ENCODE peak calls at places on chromosomes 11 and 22, in seven cellular contexts. One of them, this sample, is unnamed.
A peak's percentile ranks its signal among the peaks of the same experiment; 100 is the strongest.

GRCh38 chr11:27234043-27234668 is 128.9 kb downstream of the CCDC34 start:
- DNase-seq in CD8-positive, alpha-beta memory T cell: no peak
- DNase-seq in IMR-90: peak; percentile 94
- DNase-seq in PC-9: peak; percentile 8
- DNase-seq in neuronal stem cell: no peak
- DNase-seq in body of pancreas: no peak
- DNase-seq in colonic mucosa: peak; percentile 69
- DNase-seq in this sample: no peak

GRCh38 chr22:45644714-45645113 is 26.9 kb upstream of the ATXN10 start:
- DNase-seq in PC-9: no peak
- DNase-seq in CD8-positive, alpha-beta memory T cell: no peak
- DNase-seq in neuronal stem cell: no peak
- DNase-seq in IMR-90: no peak
- DNase-seq in colonic mucosa: no peak
- DNase-seq in body of pancreas: no peak
- DNase-seq in this sample: no peak

GRCh38 chr22:36332623-36333331 is 55.0 kb downstream of the MYH9 start:
- DNase-seq in PC-9: peak; percentile 90
- DNase-seq in neuronal stem cell: no peak
- DNase-seq in body of pancreas: peak; percentile 73
- DNase-seq in IMR-90: peak; percentile 83
- DNase-seq in colonic mucosa: peak; percentile 77
- DNase-seq in CD8-positive, alpha-beta memory T cell: peak; percentile 68
- DNase-seq in this sample: no peak

GRCh38 chr11:119486691-119487259 is 63.8 kb upstream of the THY1 start:
- DNase-seq in IMR-90: no peak
- DNase-seq in PC-9: no peak
- DNase-seq in CD8-positive, alpha-beta memory T cell: peak; percentile 8
- DNase-seq in neuronal stem cell: no peak
- DNase-seq in colonic mucosa: no peak
- DNase-seq in body of pancreas: no peak
- DNase-seq in this sample: peak; percentile 9

GRCh38 chr22:29642694-29643093 is 39.3 kb downstream of the NF2 start:
- DNase-seq in IMR-90: no peak
- DNase-seq in colonic mucosa: no peak
- DNase-seq in CD8-positive, alpha-beta memory T cell: no peak
- DNase-seq in body of pancreas: no peak
- DNase-seq in neuronal stem cell: no peak
- DNase-seq in PC-9: no peak
- DNase-seq in this sample: no peak

GRCh38 chr11:97772696-97773095 is 1248.1 kb upstream of the CNTN5 start:
- DNase-seq in IMR-90: no peak
- DNase-seq in colonic mucosa: no peak
- DNase-seq in CD8-positive, alpha-beta memory T cell: no peak
- DNase-seq in body of pancreas: no peak
- DNase-seq in PC-9: no peak
- DNase-seq in neuronal stem cell: no peak
- DNase-seq in this sample: no peak

GRCh38 chr22:49207008-49207775 is 620.5 kb downstream of the BRD1 start:
- DNase-seq in CD8-positive, alpha-beta memory T cell: no peak
- DNase-seq in IMR-90: no peak
- DNase-seq in PC-9: no peak
- DNase-seq in colonic mucosa: no peak
- DNase-seq in neuronal stem cell: no peak
- DNase-seq in body of pancreas: no peak
- DNase-seq in this sample: no peak

GRCh38 chr22:29260601-29261315 is 7.0 kb downstream of the RHBDD3 start:
- DNase-seq in IMR-90: no peak
- DNase-seq in neuronal stem cell: no peak
- DNase-seq in body of pancreas: no peak
- DNase-seq in PC-9: no peak
- DNase-seq in colonic mucosa: no peak
- DNase-seq in CD8-positive, alpha-beta memory T cell: no peak
- DNase-seq in this sample: no peak

GRCh38 chr11:34308821-34309585 is 48.8 kb downstream of the ABTB2 start:
- DNase-seq in body of pancreas: peak; percentile 28
- DNase-seq in PC-9: no peak
- DNase-seq in CD8-positive, alpha-beta memory T cell: no peak
- DNase-seq in colonic mucosa: no peak
- DNase-seq in neuronal stem cell: no peak
- DNase-seq in IMR-90: no peak
- DNase-seq in this sample: no peak

GRCh38 chr11:67492069-67492727 is 9.4 kb downstream of the AIP start:
- DNase-seq in IMR-90: no peak
- DNase-seq in neuronal stem cell: no peak
- DNase-seq in colonic mucosa: no peak
- DNase-seq in body of pancreas: no peak
- DNase-seq in CD8-positive, alpha-beta memory T cell: no peak
- DNase-seq in PC-9: no peak
- DNase-seq in this sample: no peak

GRCh38 chr22:46691571-46691970 is 46.5 kb downstream of the CERK start:
- DNase-seq in neuronal stem cell: no peak
- DNase-seq in IMR-90: no peak
- DNase-seq in body of pancreas: no peak
- DNase-seq in PC-9: no peak
- DNase-seq in CD8-positive, alpha-beta memory T cell: no peak
- DNase-seq in colonic mucosa: no peak
- DNase-seq in this sample: no peak

GRCh38 chr22:36395922-36396321 is 8.2 kb upstream of the MYH9 start:
- DNase-seq in colonic mucosa: no peak
- DNase-seq in CD8-positive, alpha-beta memory T cell: no peak
- DNase-seq in body of pancreas: no peak
- DNase-seq in IMR-90: peak; percentile 81
- DNase-seq in neuronal stem cell: no peak
- DNase-seq in PC-9: peak; percentile 56
- DNase-seq in this sample: no peak

GRCh38 chr11:79896258-79896657 is 455.4 kb upstream of the TENM4 start:
- DNase-seq in IMR-90: peak; percentile 48
- DNase-seq in colonic mucosa: no peak
- DNase-seq in body of pancreas: no peak
- DNase-seq in neuronal stem cell: no peak
- DNase-seq in CD8-positive, alpha-beta memory T cell: no peak
- DNase-seq in PC-9: no peak
- DNase-seq in this sample: no peak

GRCh38 chr11:59954219-59954847 is 9.5 kb upstream of the OOSP4A start:
- DNase-seq in colonic mucosa: no peak
- DNase-seq in PC-9: no peak
- DNase-seq in CD8-positive, alpha-beta memory T cell: no peak
- DNase-seq in body of pancreas: no peak
- DNase-seq in IMR-90: no peak
- DNase-seq in neuronal stem cell: no peak
- DNase-seq in this sample: no peak

GRCh38 chr11:1854132-1854948 is 1.5 kb downstream of the LSP1 start:
- DNase-seq in colonic mucosa: no peak
- DNase-seq in IMR-90: no peak
- DNase-seq in PC-9: no peak
- DNase-seq in neuronal stem cell: no peak
- DNase-seq in body of pancreas: no peak
- DNase-seq in CD8-positive, alpha-beta memory T cell: no peak
- DNase-seq in this sample: no peak

GRCh38 chr11:1854949-1855885 is 2.3 kb downstream of the LSP1 start:
- DNase-seq in body of pancreas: no peak
- DNase-seq in CD8-positive, alpha-beta memory T cell: no peak
- DNase-seq in IMR-90: no peak
- DNase-seq in PC-9: no peak
- DNase-seq in neuronal stem cell: no peak
- DNase-seq in colonic mucosa: no peak
- DNase-seq in this sample: no peak

GRCh38 chr11:1852885-1853284 is at the start of gene LSP1:
- DNase-seq in CD8-positive, alpha-beta memory T cell: peak; percentile 93
- DNase-seq in body of pancreas: peak; percentile 52
- DNase-seq in colonic mucosa: no peak
- DNase-seq in IMR-90: no peak
- DNase-seq in PC-9: no peak
- DNase-seq in neuronal stem cell: no peak
- DNase-seq in this sample: no peak

GRCh38 chr11:1852271-1852877 is 510 bp upstream of the LSP1 start:
- DNase-seq in PC-9: no peak
- DNase-seq in colonic mucosa: no peak
- DNase-seq in body of pancreas: no peak
- DNase-seq in neuronal stem cell: no peak
- DNase-seq in CD8-positive, alpha-beta memory T cell: no peak
- DNase-seq in IMR-90: no peak
- DNase-seq in this sample: no peak

DNA sequence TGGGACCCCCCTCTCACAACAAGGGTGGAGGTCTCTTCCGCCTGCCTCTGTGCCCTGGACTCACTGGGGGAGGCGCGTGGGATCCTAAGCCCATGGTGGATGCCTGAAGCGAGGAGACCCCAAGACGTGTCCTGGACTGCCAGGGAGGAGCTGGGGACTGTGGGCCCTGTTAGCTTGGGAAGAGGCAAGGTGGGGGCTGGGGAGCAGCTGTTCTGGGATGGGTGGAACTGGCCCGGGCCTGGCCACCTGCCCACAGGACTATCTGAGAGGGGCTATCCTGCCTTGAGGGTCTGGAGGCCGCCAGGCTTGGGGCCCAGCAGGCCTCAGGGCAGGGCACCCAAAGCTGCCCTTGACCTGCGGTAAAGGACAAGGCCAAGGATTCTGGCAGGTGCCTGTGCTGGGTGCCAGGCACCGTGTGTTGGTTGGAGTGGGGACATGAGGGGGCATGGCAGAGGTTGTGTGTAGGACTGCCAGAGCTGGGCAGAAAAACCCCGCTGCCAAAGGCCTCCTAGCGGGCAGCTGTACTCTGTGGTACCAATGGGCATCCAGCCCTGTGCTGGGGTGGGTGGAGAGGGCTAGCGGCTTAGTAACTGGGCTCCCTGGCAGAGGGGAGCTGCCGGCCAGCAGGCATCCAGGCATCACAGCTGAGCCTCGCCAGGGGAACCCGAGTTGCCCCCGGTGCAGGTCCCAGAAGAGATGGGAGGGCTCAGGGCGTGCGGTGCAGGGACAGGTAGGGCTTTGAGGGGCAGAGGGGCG is 670 bp downstream of the LSP1 start:
- DNase-seq in IMR-90: no peak
- DNase-seq in neuronal stem cell: no peak
- DNase-seq in CD8-positive, alpha-beta memory T cell: no peak
- DNase-seq in PC-9: no peak
- DNase-seq in colonic mucosa: no peak
- DNase-seq in body of pancreas: no peak
- DNase-seq in this sample: no peak
- H3K27me3 ChIP-seq in IMR-90: peaks cover 37% of the 10 kb centered on the region
- H3K27me3 ChIP-seq in neuronal stem cell: no peaks in the 10 kb centered on the region
- H3K27me3 ChIP-seq in CD8-positive, alpha-beta memory T cell: no peaks in the 10 kb centered on the region
- H3K27me3 ChIP-seq in PC-9: no peaks in the 10 kb centered on the region
- H3K27me3 ChIP-seq in colonic mucosa: no peaks in the 10 kb centered on the region
- H3K27me3 ChIP-seq in body of pancreas: no peaks in the 10 kb centered on the region
- H3K27me3 ChIP-seq in this sample: no peaks in the 10 kb centered on the region

GRCh38 chr22:19846620-19847344 is 7.9 kb downstream of the GNB1L start:
- DNase-seq in IMR-90: no peak
- DNase-seq in neuronal stem cell: no peak
- DNase-seq in PC-9: no peak
- DNase-seq in colonic mucosa: no peak
- DNase-seq in body of pancreas: no peak
- DNase-seq in CD8-positive, alpha-beta memory T cell: no peak
- DNase-seq in this sample: no peak

GRCh38 chr22:19844423-19845368 is 10.0 kb downstream of the GNB1L start:
- DNase-seq in IMR-90: peak; percentile 40
- DNase-seq in PC-9: peak; percentile 58
- DNase-seq in colonic mucosa: peak; percentile 22
- DNase-seq in body of pancreas: peak; percentile 57
- DNase-seq in neuronal stem cell: no peak
- DNase-seq in CD8-positive, alpha-beta memory T cell: no peak
- DNase-seq in this sample: no peak

GRCh38 chr22:19845369-19845722 is 9.3 kb downstream of the GNB1L start:
- DNase-seq in colonic mucosa: no peak
- DNase-seq in IMR-90: no peak
- DNase-seq in neuronal stem cell: no peak
- DNase-seq in CD8-positive, alpha-beta memory T cell: no peak
- DNase-seq in body of pancreas: no peak
- DNase-seq in PC-9: no peak
- DNase-seq in this sample: no peak

GRCh38 chr22:19848298-19849224 is 6.1 kb downstream of the GNB1L start:
- DNase-seq in body of pancreas: peak; percentile 66
- DNase-seq in IMR-90: no peak
- DNase-seq in CD8-positive, alpha-beta memory T cell: no peak
- DNase-seq in PC-9: peak; percentile 84
- DNase-seq in colonic mucosa: peak; percentile 24
- DNase-seq in neuronal stem cell: no peak
- DNase-seq in this sample: peak; percentile 66

DNA sequence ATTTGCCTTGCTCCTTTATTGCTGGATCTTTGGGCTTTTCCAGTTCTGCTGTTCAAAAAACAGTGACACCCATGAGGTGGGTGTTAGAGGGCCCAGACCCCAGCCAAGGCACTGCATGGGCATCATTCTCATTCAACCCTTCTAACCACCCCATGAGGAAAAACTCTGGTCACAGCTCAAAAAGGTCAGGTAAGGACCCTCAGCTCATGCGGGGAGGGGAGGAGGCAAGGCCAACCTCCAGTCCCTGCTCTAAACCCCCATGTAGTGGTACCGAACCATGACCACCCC is 7.4 kb downstream of the GNB1L start:
- DNase-seq in body of pancreas: no peak
- DNase-seq in colonic mucosa: no peak
- DNase-seq in CD8-positive, alpha-beta memory T cell: no peak
- DNase-seq in neuronal stem cell: no peak
- DNase-seq in PC-9: no peak
- DNase-seq in IMR-90: no peak
- DNase-seq in this sample: no peak
- H3K27me3 ChIP-seq in body of pancreas: no peaks in the 10 kb centered on the region
- H3K27me3 ChIP-seq in colonic mucosa: no peaks in the 10 kb centered on the region
- H3K27me3 ChIP-seq in CD8-positive, alpha-beta memory T cell: no peaks in the 10 kb centered on the region
- H3K27me3 ChIP-seq in neuronal stem cell: no peaks in the 10 kb centered on the region
- H3K27me3 ChIP-seq in PC-9: no peaks in the 10 kb centered on the region
- H3K27me3 ChIP-seq in IMR-90: no peaks in the 10 kb centered on the region
- H3K27me3 ChIP-seq in this sample: no peaks in the 10 kb centered on the region

DNA sequence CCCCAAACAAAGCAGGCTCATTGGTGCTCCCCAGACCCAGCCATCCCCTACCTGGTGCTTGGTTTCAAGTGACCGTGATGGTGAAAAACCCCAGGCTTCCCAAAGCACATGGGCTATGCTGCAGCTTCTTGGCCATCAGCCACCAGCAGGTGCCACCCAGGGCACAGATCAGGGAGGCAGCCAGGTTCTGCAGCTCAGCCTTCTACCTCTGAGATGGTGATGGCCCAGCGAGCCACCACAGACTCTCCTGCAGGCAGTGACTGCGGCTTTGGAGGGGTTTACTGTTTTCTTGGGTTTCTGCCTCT is 70.0 kb upstream of the ALX4 start:
- DNase-seq in colonic mucosa: no peak
- DNase-seq in PC-9: no peak
- DNase-seq in CD8-positive, alpha-beta memory T cell: no peak
- DNase-seq in body of pancreas: no peak
- DNase-seq in neuronal stem cell: no peak
- DNase-seq in IMR-90: no peak
- DNase-seq in this sample: no peak
- H3K27me3 ChIP-seq in colonic mucosa: no peaks in the 10 kb centered on the region
- H3K27me3 ChIP-seq in PC-9: peaks cover 40% of the 10 kb centered on the region
- H3K27me3 ChIP-seq in CD8-positive, alpha-beta memory T cell: peaks cover 3% of the 10 kb centered on the region
- H3K27me3 ChIP-seq in body of pancreas: no peaks in the 10 kb centered on the region
- H3K27me3 ChIP-seq in neuronal stem cell: no peaks in the 10 kb centered on the region
- H3K27me3 ChIP-seq in IMR-90: peaks cover 4% of the 10 kb centered on the region
- H3K27me3 ChIP-seq in this sample: peaks cover 5% of the 10 kb centered on the region

DNA sequence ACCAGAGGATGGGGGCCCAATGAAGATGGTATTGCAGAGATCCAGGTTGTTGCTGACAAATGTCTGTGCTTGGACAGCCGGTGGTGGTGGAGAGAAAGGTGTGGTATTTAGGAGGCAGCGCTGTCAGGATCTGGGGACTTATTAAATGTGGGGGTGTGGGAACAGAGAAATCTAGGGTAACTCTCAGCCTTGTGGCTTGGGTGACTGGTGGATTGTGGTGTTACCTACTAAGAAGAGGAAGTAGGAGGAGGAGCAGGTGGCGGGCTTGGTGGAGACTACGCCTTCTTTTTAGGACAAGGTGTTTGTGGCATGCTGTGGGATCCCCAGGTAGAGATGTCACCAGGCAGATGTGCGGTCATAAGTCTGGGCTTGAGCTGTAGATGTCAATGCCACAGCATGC is 144.0 kb downstream of the GRIK4 start:
- DNase-seq in body of pancreas: no peak
- DNase-seq in colonic mucosa: no peak
- DNase-seq in IMR-90: no peak
- DNase-seq in CD8-positive, alpha-beta memory T cell: no peak
- DNase-seq in neuronal stem cell: no peak
- DNase-seq in PC-9: no peak
- DNase-seq in this sample: no peak
- H3K27me3 ChIP-seq in body of pancreas: no peaks in the 10 kb centered on the region
- H3K27me3 ChIP-seq in colonic mucosa: no peaks in the 10 kb centered on the region
- H3K27me3 ChIP-seq in IMR-90: peaks cover 5% of the 10 kb centered on the region
- H3K27me3 ChIP-seq in CD8-positive, alpha-beta memory T cell: peaks cover 2% of the 10 kb centered on the region
- H3K27me3 ChIP-seq in neuronal stem cell: peaks cover 2% of the 10 kb centered on the region
- H3K27me3 ChIP-seq in PC-9: peaks cover 96% of the 10 kb centered on the region
- H3K27me3 ChIP-seq in this sample: no peaks in the 10 kb centered on the region